ENCODE peak calls at places on chromosome 2, in eight cellular contexts. X is B cell, E is GM20000, Z is Panc1, R is ovary, I is pancreas, V is omental fat pad, T is osteocyte. J is an unnamed sample.

GRCh38 chr2:2229898-2230817 is 100.9 kb downstream of the MYT1L start:
- DNase-seq in X (no peak), E (no peak), Z (no peak), R (no peak), I (peak; percentile 14), V (no peak), T (no peak), J (no peak)

GRCh38 chr2:140359056-140359771 is 1579.0 kb upstream of the NXPH2 start:
- DNase-seq in X (no peak), E (no peak), Z (no peak), R (no peak), I (no peak), V (no peak), T (no peak), J (no peak)

GRCh38 chr2:96867756-96868554 is 1.9 kb downstream of the SEMA4C start:
- DNase-seq in X (no peak), E (no peak), Z (no peak), R (no peak), I (no peak), V (no peak), T (no peak), J (peak; percentile 65)

GRCh38 chr2:54239427-54239826 is 16.6 kb downstream of the TSPYL6 start:
- DNase-seq in X (no peak), E (no peak), Z (no peak), R (no peak), I (no peak), V (no peak), T (no peak), J (no peak)

GRCh38 chr2:119011162-119011909 is 69.3 kb downstream of the MARCO start:
- DNase-seq in X (no peak), E (peak; percentile 61), Z (no peak), R (peak; percentile 73), I (peak; percentile 26), V (no peak), T (peak; percentile 84), J (no peak)

GRCh38 chr2:172168917-172169346 is 66.2 kb upstream of the DLX2 start:
- DNase-seq in X (no peak), E (no peak), Z (no peak), R (no peak), I (no peak), V (no peak), T (no peak), J (no peak)

GRCh38 chr2:7029291-7030059 is 112.3 kb downstream of the RNF144A start:
- DNase-seq in X (no peak), E (no peak), Z (no peak), R (no peak), I (no peak), V (no peak), T (no peak), J (peak; percentile 59)

GRCh38 chr2:234251326-234252271 is 201.1 kb downstream of the SPP2 start:
- DNase-seq in X (no peak), E (no peak), Z (no peak), R (no peak), I (no peak), V (no peak), T (no peak), J (peak; percentile 77)

GRCh38 chr2:8456149-8457091 is 225.4 kb upstream of the ID2 start:
- DNase-seq in X (peak; percentile 35), E (peak; percentile 75), Z (no peak), R (no peak), I (no peak), V (no peak), T (no peak), J (peak; percentile 54)

GRCh38 chr2:121220995-121221394 is 64.0 kb downstream of the TFCP2L1 start:
- DNase-seq in X (no peak), E (no peak), Z (peak; percentile 15), R (no peak), I (no peak), V (no peak), T (no peak), J (no peak)

GRCh38 chr2:109475531-109476210 is 138.1 kb downstream of the SEPTIN10 start:
- DNase-seq in X (no peak), E (no peak), Z (no peak), R (no peak), I (no peak), V (no peak), T (no peak), J (no peak)

GRCh38 chr2:178806543-178806942 is 680 bp downstream of the TTN start:
- DNase-seq in X (no peak), E (no peak), Z (no peak), R (no peak), I (no peak), V (no peak), T (no peak), J (no peak)

GRCh38 chr2:54899576-54900200 is 150.6 kb downstream of the RTN4 start:
- DNase-seq in X (no peak), E (peak; percentile 45), Z (no peak), R (no peak), I (no peak), V (no peak), T (no peak), J (no peak)

GRCh38 chr2:209933499-209934458 is 68.7 kb upstream of the RPE start:
- DNase-seq in X (no peak), E (no peak), Z (no peak), R (no peak), I (peak; percentile 55), V (no peak), T (no peak), J (no peak)

GRCh38 chr2:101818531-101819451 is 121.3 kb downstream of the MAP4K4 start:
- DNase-seq in X (no peak), E (no peak), Z (no peak), R (no peak), I (no peak), V (no peak), T (no peak), J (no peak)

GRCh38 chr2:216665240-216665639 is 30.1 kb downstream of the IGFBP5 start:
- DNase-seq in X (no peak), E (no peak), Z (no peak), R (peak; percentile 88), I (peak; percentile 77), V (no peak), T (no peak), J (no peak)

GRCh38 chr2:23220687-23221086 is 164.3 kb upstream of the KLHL29 start:
- DNase-seq in X (no peak), E (no peak), Z (no peak), R (no peak), I (no peak), V (no peak), T (peak; percentile 30), J (no peak)

GRCh38 chr2:190759749-190760213 is 110.9 kb downstream of the NAB1 start:
- DNase-seq in X (no peak), E (no peak), Z (peak; percentile 7), R (no peak), I (no peak), V (no peak), T (no peak), J (no peak)

GRCh38 chr2:215366440-215367032 is 54.7 kb downstream of the ATIC start:
- DNase-seq in X (no peak), E (no peak), Z (no peak), R (no peak), I (no peak), V (no peak), T (no peak), J (no peak)

GRCh38 chr2:54638774-54639187 is 84.7 kb upstream of the EML6 start:
- DNase-seq in X (no peak), E (no peak), Z (no peak), R (no peak), I (no peak), V (no peak), T (peak; percentile 13), J (no peak)

GRCh38 chr2:195304310-195304709 is 352.7 kb upstream of the SLC39A10 start:
- DNase-seq in X (no peak), E (no peak), Z (no peak), R (no peak), I (no peak), V (no peak), T (no peak), J (no peak)

GRCh38 chr2:21023419-21024181 is 20.3 kb downstream of the APOB start:
- DNase-seq in X (no peak), E (no peak), Z (no peak), R (no peak), I (no peak), V (no peak), T (no peak), J (no peak)

GRCh38 chr2:3505771-3506170 is 13.6 kb downstream of the ADI1 start:
- DNase-seq in X (no peak), E (no peak), Z (no peak), R (no peak), I (no peak), V (no peak), T (peak; percentile 53), J (no peak)

GRCh38 chr2:166671235-166671634 is 177.2 kb upstream of the SCN7A start:
- DNase-seq in X (no peak), E (no peak), Z (no peak), R (no peak), I (no peak), V (no peak), T (no peak), J (no peak)

GRCh38 chr2:203605302-203605701 is 70.2 kb upstream of the RAPH1 start:
- DNase-seq in X (no peak), E (no peak), Z (no peak), R (no peak), I (no peak), V (no peak), T (no peak), J (no peak)

GRCh38 chr2:36672199-36672598 is 24.3 kb upstream of the VIT start:
- DNase-seq in X (no peak), E (no peak), Z (no peak), R (no peak), I (no peak), V (no peak), T (no peak), J (no peak)
- TF ChIP-seq CTCF in X (no peak), E (no peak), Z (peak; percentile 79), R (no peak), I (no peak), V (no peak), T (peak; percentile 72), J (peak; percentile 18)

DNA sequence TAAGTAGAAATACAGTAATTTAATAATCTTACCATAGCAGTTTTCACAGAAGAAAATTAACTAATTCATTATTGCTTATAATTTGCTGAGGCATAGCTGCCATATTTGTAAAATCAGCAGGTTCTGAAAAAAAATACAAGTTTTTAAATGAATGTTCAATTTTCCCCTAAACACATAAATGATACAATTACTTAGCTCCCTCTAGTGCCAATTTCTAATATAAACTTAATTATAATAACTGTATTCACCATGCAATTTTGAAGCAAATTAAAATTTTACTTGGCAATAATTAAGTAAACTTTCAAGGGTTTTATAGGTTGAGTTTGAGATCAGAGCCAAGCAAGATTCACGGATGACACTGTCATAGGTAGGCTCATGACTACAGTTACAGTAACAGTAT is 1321.6 kb upstream of the ACVR2A start:
- DNase-seq in X (no peak), E (peak; percentile 3), Z (no peak), R (no peak), I (no peak), V (no peak), T (no peak), J (no peak)
- TF ChIP-seq CTCF in X (peak; percentile 25), E (no peak), Z (peak; percentile 34), R (peak; percentile 27), I (no peak), V (no peak), T (peak; percentile 61), J (no peak)

GRCh38 chr2:43230981-43231827 is 4.8 kb upstream of the ZFP36L2 start:
- DNase-seq in X (no peak), E (no peak), Z (no peak), R (no peak), I (no peak), V (no peak), T (no peak), J (no peak)
- TF ChIP-seq CTCF in X (no peak), E (no peak), Z (no peak), R (no peak), I (no peak), V (no peak), T (no peak), J (no peak)

GRCh38 chr2:48693645-48694044 is 61.9 kb downstream of the LHCGR start:
- DNase-seq in X (no peak), E (no peak), Z (no peak), R (no peak), I (no peak), V (no peak), T (no peak), J (no peak)
- TF ChIP-seq CTCF in X (no peak), E (no peak), Z (no peak), R (no peak), I (no peak), V (no peak), T (no peak), J (no peak)